ENCODE peak calls at places on chromosomes 5 and 9, in eight cellular contexts. K is activated T-cell treated with anti-CD3 and anti-CD28 coated beads for 1 hour, V is neural progenitor cell, Q is T-helper 9 cell, S is activated gamma-delta T cell treated with Interleukin-2 at 50 U/mL for 16 hours, B is iPS-NIHi11, E is fibroblast of villous mesenchyme, Z is left cardiac atrium. Y is an unnamed sample.

GRCh38 chr5:95939465-95939864 is 22.2 kb downstream of the ELL2 start:
- DNase-seq in Z (no peak), K (no peak), V (no peak), E (no peak), S (no peak), Q (no peak), B (no peak), Y (no peak)

GRCh38 chr5:173498871-173499470 is 117.5 kb downstream of the BOD1 start:
- DNase-seq in E (peak), K (no peak), Z (no peak), Q (no peak), B (peak), V (peak), S (no peak), Y (no peak)

GRCh38 chr9:74804018-74804385 is 83.7 kb downstream of the TRPM6 start:
- DNase-seq in Q (no peak), K (no peak), V (no peak), B (no peak), Z (no peak), S (no peak), E (no peak), Y (no peak)

GRCh38 chr5:103408408-103408807 is 149.8 kb downstream of the MACIR start:
- DNase-seq in E (no peak), K (no peak), Z (no peak), S (no peak), V (no peak), Q (no peak), B (no peak), Y (no peak)

GRCh38 chr5:141816598-141817399 is 61.4 kb downstream of the PCDH1 start:
- DNase-seq in E (no peak), K (no peak), V (peak), S (no peak), Z (no peak), Q (no peak), B (peak), Y (no peak)

GRCh38 chr5:52922384-52922783 is 66.8 kb upstream of the ITGA2 start:
- DNase-seq in K (no peak), Q (no peak), V (peak), S (no peak), B (peak), E (peak), Z (no peak), Y (no peak)

GRCh38 chr5:73125289-73125688 is 4.9 kb downstream of the TMEM171 start:
- DNase-seq in S (no peak), V (no peak), Q (no peak), E (no peak), B (no peak), Z (no peak), K (no peak), Y (no peak)

GRCh38 chr9:32294051-32294600 is 90.3 kb upstream of the ACO1 start:
- DNase-seq in E (peak), S (no peak), B (no peak), Z (no peak), V (no peak), Q (no peak), K (no peak), Y (no peak)

GRCh38 chr9:74824654-74825053 is 63.1 kb downstream of the TRPM6 start:
- DNase-seq in Q (no peak), V (no peak), E (peak), K (no peak), Z (peak), B (no peak), S (no peak), Y (no peak)

GRCh38 chr5:159441441-159441840 is 111.2 kb upstream of the IL12B start:
- DNase-seq in Q (no peak), B (peak), K (no peak), Z (no peak), E (no peak), S (no peak), V (peak), Y (no peak)

GRCh38 chr5:107935641-107936040 is 264.9 kb upstream of the EFNA5 start:
- DNase-seq in B (no peak), E (no peak), K (no peak), Z (no peak), Q (no peak), V (peak), S (no peak), Y (no peak)

Y was measured in activated CD4-positive, alpha-beta T cell treated with anti-CD3 and anti-CD28 coated beads for 1 hour.